ENCODE peak calls at places on chromosome 9, in nine cellular contexts. P is neural progenitor cell, T is cardiac muscle cell, I is heart left ventricle, Z is thyroid gland, G is tibial nerve, K is MM.1S, D is coronary artery, L is A549. V is an unnamed sample.

GRCh38 chr9:19999491-20000057 is 210.7 kb upstream of the SLC24A2 start:
- DNase-seq in L (no peak), K (no peak), Z (no peak), D (no peak), P (no peak), G (no peak), I (no peak), T (no peak), V (no peak)

GRCh38 chr9:137129456-137130175 is 9.3 kb upstream of the GRIN1 start:
- DNase-seq in L (peak), T (peak), G (peak), K (peak), I (peak), P (peak), Z (peak), D (peak), V (peak)

GRCh38 chr9:3827175-3827574 is 301.4 kb upstream of the RFX3 start:
- DNase-seq in Z (peak), D (no peak), L (no peak), I (no peak), P (no peak), K (no peak), G (no peak), T (no peak), V (no peak)

GRCh38 chr9:128405077-128405779 is 15.4 kb upstream of the CERCAM start:
- DNase-seq in P (no peak), D (no peak), T (no peak), Z (no peak), G (no peak), I (no peak), L (no peak), K (no peak), V (no peak)

GRCh38 chr9:87266697-87267096 is 231.0 kb upstream of the DAPK1 start:
- DNase-seq in L (no peak), K (no peak), I (no peak), Z (no peak), D (no peak), P (no peak), T (no peak), G (no peak), V (no peak)

GRCh38 chr9:38227656-38228055 is 158.6 kb upstream of the SHB start:
- DNase-seq in K (no peak), L (no peak), D (no peak), Z (no peak), P (peak), I (no peak), T (no peak), G (no peak), V (no peak)

GRCh38 chr9:135753391-135754105 is 51.6 kb downstream of the KCNT1 start:
- DNase-seq in T (no peak), Z (no peak), K (no peak), L (no peak), P (no peak), G (no peak), D (no peak), I (no peak), V (no peak)

GRCh38 chr9:127828262-127829031 is 25.8 kb downstream of the FPGS start:
- DNase-seq in I (peak), D (peak), L (peak), K (no peak), G (peak), P (peak), T (peak), Z (peak), V (peak)

GRCh38 chr9:135711411-135711810 is 9.4 kb downstream of the KCNT1 start:
- DNase-seq in P (no peak), D (no peak), K (no peak), L (no peak), G (no peak), T (no peak), I (no peak), Z (no peak), V (no peak)

GRCh38 chr9:36999728-37000333 is 34.2 kb downstream of the PAX5 start:
- DNase-seq in G (no peak), L (no peak), T (no peak), Z (no peak), P (no peak), K (no peak), D (no peak), I (no peak), V (no peak)

GRCh38 chr9:37001461-37001860 is 32.6 kb downstream of the PAX5 start:
- DNase-seq in L (no peak), I (no peak), P (peak), Z (no peak), G (no peak), D (no peak), K (no peak), T (no peak), V (no peak)

GRCh38 chr9:37004424-37004935 is 29.6 kb downstream of the PAX5 start:
- DNase-seq in L (no peak), T (no peak), Z (no peak), D (no peak), K (no peak), G (no peak), I (no peak), P (no peak), V (no peak)

GRCh38 chr9:37002413-37003217 is 31.5 kb downstream of the PAX5 start:
- DNase-seq in L (no peak), P (peak), I (no peak), K (no peak), D (no peak), T (no peak), Z (no peak), G (no peak), V (no peak)

DNA sequence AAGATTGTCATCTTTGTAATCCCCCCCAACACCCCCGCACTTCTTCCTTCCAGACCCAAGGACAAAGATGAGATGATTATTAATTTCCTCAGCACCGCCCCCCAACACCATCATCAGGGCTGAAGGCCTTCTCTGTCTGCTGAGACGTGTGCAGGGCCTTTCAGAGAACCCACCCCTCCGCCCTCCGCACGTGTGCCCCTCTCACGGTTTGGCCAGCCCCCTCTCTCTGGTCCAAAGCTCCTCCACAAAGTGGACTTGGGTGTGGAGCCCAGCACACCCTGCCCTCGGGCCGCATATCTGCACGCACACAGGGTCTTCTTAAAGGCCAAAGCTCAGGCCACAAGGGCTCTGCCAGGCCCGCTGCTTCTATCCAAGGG is 32.0 kb downstream of the PAX5 start:
- DNase-seq in T (no peak), G (no peak), K (no peak), L (no peak), D (no peak), P (no peak), Z (no peak), I (no peak), V (no peak)
- H3K27ac ChIP-seq in T (no peak), G (no peak), K (no peak), L (no peak), D (no peak), P (no peak), Z (no peak), I (no peak), V (no peak)

GRCh38 chr9:123349691-123350480 is 6.1 kb upstream of the CRB2 start:
- DNase-seq in Z (peak), K (peak), T (peak), I (no peak), G (peak), L (peak), P (peak), D (no peak), V (no peak)
- H3K4me3 ChIP-seq in Z (no peak), K (no peak), T (no peak), I (no peak), G (no peak), L (no peak), P (no peak), D (no peak), V (no peak)

DNA sequence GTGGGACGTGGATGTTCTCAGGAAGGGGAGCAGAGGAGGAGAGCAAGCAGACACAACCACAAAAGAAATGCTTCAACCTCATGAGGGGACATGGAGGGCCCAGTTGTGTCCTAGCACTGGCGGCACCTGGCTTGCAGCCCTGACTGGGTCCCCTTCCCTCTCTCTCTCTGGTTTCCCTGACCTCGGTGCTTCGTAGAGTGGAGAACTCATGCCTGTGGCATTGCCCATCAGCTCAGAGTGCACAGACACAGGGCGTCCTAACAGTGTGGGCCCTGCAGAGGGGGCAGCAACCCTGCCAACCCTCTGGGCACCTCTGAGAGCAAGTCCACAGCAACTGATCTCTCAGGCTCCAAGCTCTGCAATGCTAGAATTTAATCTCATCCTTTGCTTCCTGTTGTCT is 140.6 kb downstream of the BARX1 start:
- DNase-seq in P (peak), G (no peak), T (no peak), I (no peak), Z (no peak), L (no peak), D (no peak), K (no peak), V (no peak)
- TF ChIP-seq CTCF in P (peak), G (no peak), T (no peak), I (no peak), Z (no peak), L (no peak), D (no peak), K (no peak), V (no peak)

DNA sequence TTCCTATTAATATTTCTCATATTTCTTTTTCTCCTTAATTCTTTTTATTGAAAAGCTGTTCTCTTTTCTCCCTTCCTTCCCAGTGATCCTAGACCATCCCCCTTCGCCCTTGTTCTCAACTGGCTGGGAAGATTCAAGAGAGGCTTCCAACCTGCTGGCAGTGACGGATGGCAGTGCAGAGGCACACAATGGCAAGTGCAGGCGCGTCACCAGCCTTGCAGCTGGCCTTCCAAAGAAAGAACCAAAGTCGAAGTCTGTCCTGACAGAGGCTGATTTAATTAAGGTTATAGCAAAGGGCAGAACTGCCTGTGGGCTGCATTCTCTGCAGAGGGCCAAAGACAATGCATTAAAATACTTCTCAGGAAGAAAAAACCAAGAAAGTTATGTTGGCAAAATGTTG is 7.4 kb downstream of the CEMIP2 start:
- DNase-seq in G (no peak), Z (no peak), I (no peak), K (no peak), P (peak), D (no peak), L (no peak), T (peak), V (no peak)
- H3K27ac ChIP-seq in G (peak), Z (no peak), I (no peak), K (no peak), P (peak), D (no peak), L (peak), T (no peak), V (no peak)

GRCh38 chr9:113261917-113262671 is 13.3 kb downstream of the CDC26 start:
- DNase-seq in P (no peak), T (no peak), G (no peak), K (no peak), D (no peak), I (no peak), L (no peak), Z (no peak), V (no peak)
- H3K4me3 ChIP-seq in P (no peak), T (no peak), G (no peak), K (no peak), D (no peak), I (no peak), L (no peak), Z (no peak), V (no peak)

DNA sequence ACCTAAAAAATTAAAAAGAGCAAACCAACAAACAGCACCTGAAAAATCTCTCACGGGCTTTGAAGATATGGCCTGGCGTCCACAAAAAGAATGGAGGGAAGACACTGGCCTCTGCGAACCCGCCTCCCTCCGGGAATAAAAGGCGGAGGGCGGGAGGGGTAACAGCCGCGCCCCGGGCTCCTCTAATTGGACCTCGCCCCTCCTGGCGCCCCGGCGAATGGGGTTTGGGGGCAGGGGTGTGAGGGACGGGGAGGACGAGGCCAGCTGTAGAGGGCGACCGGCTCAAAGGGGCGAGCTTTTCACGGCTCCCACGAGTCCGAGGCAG is 753 bp downstream of the FANCC start:
- DNase-seq in Z (peak), P (peak), T (peak), L (peak), I (peak), K (peak), G (peak), D (no peak), V (peak)
- TF ChIP-seq CTCF in Z (peak), P (no peak), T (peak), L (no peak), I (no peak), K (no peak), G (peak), D (no peak), V (no peak)

GRCh38 chr9:131654857-131655577 is 84.9 kb downstream of the RAPGEF1 start:
- DNase-seq in Z (peak), L (no peak), T (no peak), D (no peak), K (peak), P (no peak), G (no peak), I (no peak), V (no peak)
- H3K27ac ChIP-seq in Z (peak), L (no peak), T (no peak), D (no peak), K (peak), P (no peak), G (peak), I (peak), V (no peak)

DNA sequence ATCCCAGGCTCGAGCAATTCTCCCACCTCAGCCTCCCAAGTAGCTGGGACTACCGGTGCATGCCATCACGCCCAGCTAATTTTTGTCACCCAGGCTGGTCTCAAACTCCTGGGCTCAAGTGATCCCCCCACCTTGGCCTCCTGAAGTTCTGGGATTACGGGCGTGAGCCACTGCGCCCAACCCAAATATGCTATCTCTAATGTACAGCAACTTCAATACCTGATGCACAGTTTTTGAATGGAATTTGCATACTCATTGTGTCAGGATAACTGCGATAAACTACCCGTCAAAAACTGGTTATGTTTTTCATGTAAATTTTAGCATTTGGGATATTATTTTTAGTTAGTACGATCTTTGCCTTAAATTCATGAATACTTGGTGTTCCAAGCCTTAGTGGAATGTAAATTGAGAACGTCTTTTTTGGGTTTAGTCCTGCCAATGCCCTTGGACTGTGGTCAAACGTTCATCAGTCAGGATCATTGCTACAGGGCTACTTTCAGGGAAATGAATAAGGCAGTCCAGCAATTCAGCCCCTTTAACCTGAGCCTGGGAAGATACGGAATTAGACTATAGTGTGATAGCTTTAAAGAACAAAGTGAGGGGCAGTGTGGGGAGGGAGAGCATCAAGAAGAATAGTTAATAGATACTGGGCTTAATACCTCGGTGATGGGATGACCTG is 4.5 kb downstream of the UGCG start:
- DNase-seq in P (no peak), L (no peak), T (no peak), I (no peak), G (no peak), D (no peak), Z (no peak), K (no peak), V (no peak)
- H3K4me3 ChIP-seq in P (no peak), L (no peak), T (no peak), I (no peak), G (no peak), D (peak), Z (no peak), K (no peak), V (no peak)